ENCODE peak calls at places on chromosomes 1 and 21, in ten cellular contexts. V, J, M, I, U, P, Y, C, W and B are unnamed samples.

GRCh38 chr1:115595279-115596079 is 46.3 kb upstream of the VANGL1 start:
- DNase-seq in M (peak; percentile 41), V (peak; percentile 12), I (peak; percentile 74), W (peak; percentile 87), Y (peak; percentile 68), U (peak; percentile 91), J (peak; percentile 77), C (peak; percentile 68), P (peak; percentile 97), B (peak; percentile 88)

GRCh38 chr21:32474179-32475059 is 61.9 kb downstream of the EVA1C start:
- DNase-seq in C (no peak), W (no peak), Y (no peak), V (no peak), I (no peak), J (no peak), M (no peak), U (peak; percentile 25), P (no peak), B (no peak)

GRCh38 chr1:66302810-66303209 is 231.1 kb upstream of the SGIP1 start:
- DNase-seq in W (no peak), M (no peak), I (no peak), P (peak; percentile 36), V (no peak), Y (no peak), J (no peak), U (no peak), C (no peak), B (no peak)

GRCh38 chr1:17109897-17110554 is 9.2 kb downstream of the PADI2 start:
- DNase-seq in M (peak; percentile 5), W (no peak), J (no peak), C (no peak), U (no peak), I (no peak), V (no peak), P (no peak), Y (no peak), B (no peak)

GRCh38 chr1:194341587-194341986 is 1155.2 kb upstream of the B3GALT2 start:
- DNase-seq in P (no peak), J (no peak), U (no peak), V (no peak), W (no peak), M (no peak), C (no peak), Y (no peak), I (no peak), B (no peak)

GRCh38 chr1:62912028-62912638 is 128.2 kb downstream of the ATG4C start:
- DNase-seq in V (no peak), C (no peak), J (peak; percentile 30), W (no peak), U (no peak), Y (peak; percentile 14), P (peak; percentile 31), I (no peak), M (no peak), B (no peak)

GRCh38 chr1:185984113-185984836 is 250.1 kb downstream of the HMCN1 start:
- DNase-seq in W (peak; percentile 11), V (no peak), I (no peak), U (no peak), J (no peak), C (no peak), Y (no peak), P (no peak), M (no peak), B (no peak)

GRCh38 chr1:228459091-228459993 is 27.8 kb upstream of the RNF187 start:
- DNase-seq in J (peak; percentile 60), P (peak; percentile 79), U (peak; percentile 74), I (no peak), M (peak; percentile 46), W (peak; percentile 50), V (peak; percentile 84), Y (peak; percentile 69), C (peak; percentile 66), B (peak; percentile 81)

GRCh38 chr1:115411388-115412063 is 73.5 kb upstream of the NGF start:
- DNase-seq in Y (no peak), U (no peak), M (no peak), P (peak; percentile 76), C (no peak), I (no peak), W (peak; percentile 19), J (peak; percentile 42), V (no peak), B (no peak)

GRCh38 chr1:30888391-30888790 is 20.2 kb downstream of the SDC3 start:
- DNase-seq in P (peak; percentile 81), J (no peak), Y (no peak), U (peak; percentile 92), C (no peak), W (peak; percentile 91), I (no peak), V (no peak), M (no peak), B (no peak)

GRCh38 chr1:82273816-82274215 is 473.1 kb downstream of the ADGRL2 start:
- DNase-seq in W (no peak), I (no peak), Y (no peak), M (no peak), P (peak; percentile 14), C (no peak), J (no peak), V (no peak), U (no peak), B (no peak)

GRCh38 chr1:245094092-245094491 is 60.7 kb upstream of the KIF26B start:
- DNase-seq in C (no peak), I (no peak), W (no peak), M (no peak), Y (no peak), U (no peak), P (no peak), V (no peak), J (no peak), B (peak; percentile 3)

GRCh38 chr1:35902671-35903070 is 19.7 kb downstream of the AGO1 start:
- DNase-seq in W (no peak), C (no peak), I (no peak), V (no peak), M (no peak), J (no peak), U (no peak), Y (no peak), P (no peak), B (no peak)

GRCh38 chr1:30058966-30059365 is 664.4 kb downstream of the MATN1 start:
- DNase-seq in W (no peak), J (peak; percentile 92), Y (no peak), I (no peak), U (peak; percentile 29), C (no peak), M (no peak), P (peak; percentile 85), V (no peak), B (no peak)

GRCh38 chr1:222880586-222880985 is 65.7 kb downstream of the DISP1 start:
- DNase-seq in W (no peak), C (no peak), Y (no peak), P (peak; percentile 76), I (no peak), V (no peak), U (no peak), J (peak; percentile 18), M (no peak), B (no peak)

DNA sequence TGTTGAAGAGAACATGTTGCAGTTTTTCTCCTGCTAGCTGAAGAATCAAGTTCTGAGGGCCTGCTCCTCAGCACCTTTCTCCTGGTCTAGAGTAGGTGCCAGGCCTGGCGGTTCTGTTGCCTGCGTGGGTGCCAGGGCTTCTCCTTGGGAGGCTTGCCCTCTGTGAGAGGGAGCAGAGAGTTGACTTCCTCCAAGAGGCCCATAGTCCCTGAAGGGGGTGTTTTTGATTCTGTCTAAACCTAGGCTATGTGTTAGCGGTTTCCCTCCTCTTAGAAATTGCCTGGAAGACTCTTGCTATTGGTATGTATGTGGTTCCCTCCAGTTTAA is 315 bp upstream of the APOBEC4 start:
- DNase-seq in U (no peak), W (no peak), P (no peak), M (no peak), Y (no peak), C (no peak), J (no peak), V (no peak), I (no peak), B (no peak)
- TF ChIP-seq CTCF in U (no peak), W (no peak), P (no peak), M (no peak), Y (no peak), C (no peak), J (no peak), V (no peak), I (no peak), B (no peak)

GRCh38 chr1:182198006-182198605 is 136.6 kb upstream of the ZNF648 start:
- DNase-seq in W (no peak), M (no peak), J (no peak), C (peak; percentile 17), P (no peak), I (no peak), V (no peak), U (peak; percentile 66), Y (peak; percentile 14), B (no peak)
- TF ChIP-seq CTCF in W (no peak), M (no peak), J (no peak), C (peak; percentile 34), P (peak; percentile 26), I (no peak), V (peak; percentile 55), U (no peak), Y (peak; percentile 27), B (peak; percentile 43)

GRCh38 chr1:75640137-75640536 is 29.2 kb upstream of the SLC44A5 start:
- DNase-seq in U (no peak), V (no peak), M (no peak), Y (no peak), W (no peak), J (no peak), C (no peak), I (no peak), P (no peak), B (no peak)

GRCh38 chr1:75641325-75641724 is 30.4 kb upstream of the SLC44A5 start:
- DNase-seq in Y (no peak), J (no peak), W (no peak), M (no peak), I (no peak), C (no peak), P (no peak), V (no peak), U (no peak), B (no peak)

DNA sequence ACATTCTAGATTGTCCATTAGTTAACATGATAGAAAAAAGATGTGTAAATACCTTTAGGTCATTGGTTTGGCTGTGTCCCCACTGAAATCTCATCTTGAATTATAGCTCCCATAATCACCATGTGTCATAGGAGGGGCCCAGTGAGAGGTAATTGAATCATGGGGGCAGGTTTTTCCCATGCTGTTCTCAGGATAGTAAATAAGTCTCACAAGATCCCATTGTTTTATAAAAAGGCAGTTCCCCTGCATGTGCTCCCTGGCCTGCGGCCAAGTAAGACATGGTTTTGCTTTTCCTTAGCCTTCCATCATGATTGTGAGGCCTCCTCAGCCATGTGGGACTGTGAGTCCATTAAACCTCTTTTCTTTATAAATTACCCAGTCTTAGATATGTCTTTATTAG is 32.5 kb upstream of the SLC44A5 start:
- DNase-seq in Y (no peak), V (no peak), U (no peak), W (no peak), P (no peak), M (no peak), C (no peak), J (no peak), I (no peak), B (no peak)
- TF ChIP-seq CTCF in Y (no peak), V (no peak), U (no peak), W (no peak), P (no peak), M (no peak), C (no peak), J (no peak), I (no peak), B (no peak)

DNA sequence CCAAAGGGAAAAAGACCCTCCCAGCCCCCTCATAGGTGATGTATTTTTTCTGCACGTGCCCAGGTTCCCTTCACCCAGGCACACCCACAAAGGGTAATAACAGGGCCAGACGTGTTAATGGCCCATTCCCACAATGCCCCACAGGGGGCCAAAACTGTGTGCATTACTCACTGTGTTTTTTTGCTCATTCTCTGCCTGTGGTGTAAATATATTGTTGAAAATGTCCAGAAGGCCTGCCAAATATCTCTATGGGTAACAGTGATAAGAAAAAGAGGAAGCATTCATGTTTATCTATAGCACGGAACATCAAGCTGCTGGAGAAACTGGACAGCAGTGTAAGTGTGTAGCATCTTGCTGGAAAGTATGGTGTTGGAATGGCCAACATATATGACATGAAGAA is 21.9 kb downstream of the RHEX start:
- DNase-seq in M (no peak), C (no peak), I (no peak), U (no peak), W (no peak), Y (no peak), P (no peak), V (no peak), J (no peak), B (no peak)
- TF ChIP-seq CTCF in M (no peak), C (no peak), I (no peak), U (no peak), W (no peak), Y (no peak), P (no peak), V (no peak), J (no peak), B (peak; percentile 51)